ENCODE peak calls at places on chromosomes 2 and 18, in ten cellular contexts. One of them, this sample, is unnamed. For H3K9me3 and H3K4me1, the result is how much of the 10 kb centered on the place peaks cover.

GRCh38 chr2:164690361-164690760 is 69.1 kb upstream of the GRB14 start:
- DNase-seq in suprapubic skin: no peak
- DNase-seq in Panc1: no peak
- DNase-seq in K562: no peak
- DNase-seq in spleen: no peak
- DNase-seq in HCT116: no peak
- DNase-seq in SK-N-SH: peak
- DNase-seq in breast epithelium: no peak
- DNase-seq in sigmoid colon: no peak
- DNase-seq in prostate gland: no peak
- DNase-seq in this sample: no peak

GRCh38 chr2:64972856-64973255 is 16.3 kb upstream of the SLC1A4 start:
- DNase-seq in Panc1: no peak
- DNase-seq in sigmoid colon: no peak
- DNase-seq in HCT116: no peak
- DNase-seq in suprapubic skin: no peak
- DNase-seq in spleen: no peak
- DNase-seq in K562: no peak
- DNase-seq in SK-N-SH: no peak
- DNase-seq in prostate gland: no peak
- DNase-seq in breast epithelium: no peak
- DNase-seq in this sample: no peak

GRCh38 chr18:35580748-35581534 is 599 bp upstream of the GALNT1 start:
- DNase-seq in Panc1: no peak
- DNase-seq in SK-N-SH: peak
- DNase-seq in breast epithelium: peak
- DNase-seq in HCT116: no peak
- DNase-seq in suprapubic skin: peak
- DNase-seq in K562: peak
- DNase-seq in sigmoid colon: peak
- DNase-seq in prostate gland: peak
- DNase-seq in spleen: peak
- DNase-seq in this sample: peak

GRCh38 chr2:113206251-113206650 is 32.5 kb downstream of the PSD4 start:
- DNase-seq in K562: no peak
- DNase-seq in SK-N-SH: no peak
- DNase-seq in breast epithelium: no peak
- DNase-seq in Panc1: no peak
- DNase-seq in prostate gland: no peak
- DNase-seq in suprapubic skin: no peak
- DNase-seq in sigmoid colon: no peak
- DNase-seq in spleen: no peak
- DNase-seq in HCT116: no peak
- DNase-seq in this sample: no peak

GRCh38 chr18:905948-906415 is 1.3 kb downstream of the ADCYAP1 start:
- DNase-seq in HCT116: no peak
- DNase-seq in sigmoid colon: no peak
- DNase-seq in spleen: no peak
- DNase-seq in Panc1: no peak
- DNase-seq in SK-N-SH: peak
- DNase-seq in suprapubic skin: no peak
- DNase-seq in prostate gland: no peak
- DNase-seq in breast epithelium: no peak
- DNase-seq in K562: no peak
- DNase-seq in this sample: no peak

GRCh38 chr2:240919786-240920782 is 13.9 kb downstream of the CROCC2 start:
- DNase-seq in spleen: peak
- DNase-seq in breast epithelium: peak
- DNase-seq in sigmoid colon: peak
- DNase-seq in Panc1: no peak
- DNase-seq in SK-N-SH: peak
- DNase-seq in prostate gland: no peak
- DNase-seq in HCT116: no peak
- DNase-seq in K562: no peak
- DNase-seq in suprapubic skin: peak
- DNase-seq in this sample: peak

GRCh38 chr2:66839551-66840320 is 404.8 kb downstream of the MEIS1 start:
- DNase-seq in breast epithelium: no peak
- DNase-seq in prostate gland: peak
- DNase-seq in suprapubic skin: no peak
- DNase-seq in Panc1: no peak
- DNase-seq in spleen: no peak
- DNase-seq in HCT116: no peak
- DNase-seq in SK-N-SH: no peak
- DNase-seq in K562: no peak
- DNase-seq in sigmoid colon: no peak
- DNase-seq in this sample: peak

GRCh38 chr2:124323321-124323720 is 298.2 kb downstream of the CNTNAP5 start:
- DNase-seq in HCT116: no peak
- DNase-seq in SK-N-SH: no peak
- DNase-seq in K562: no peak
- DNase-seq in sigmoid colon: no peak
- DNase-seq in Panc1: no peak
- DNase-seq in breast epithelium: no peak
- DNase-seq in spleen: no peak
- DNase-seq in suprapubic skin: no peak
- DNase-seq in prostate gland: no peak
- DNase-seq in this sample: no peak

GRCh38 chr2:236843061-236843460 is 242.6 kb upstream of the COPS8 start:
- DNase-seq in Panc1: no peak
- DNase-seq in prostate gland: peak
- DNase-seq in breast epithelium: no peak
- DNase-seq in HCT116: no peak
- DNase-seq in SK-N-SH: no peak
- DNase-seq in suprapubic skin: no peak
- DNase-seq in spleen: no peak
- DNase-seq in K562: no peak
- DNase-seq in sigmoid colon: peak
- DNase-seq in this sample: no peak

GRCh38 chr18:34821669-34822210 is 111.6 kb downstream of the DTNA start:
- DNase-seq in suprapubic skin: no peak
- DNase-seq in spleen: no peak
- DNase-seq in sigmoid colon: no peak
- DNase-seq in HCT116: no peak
- DNase-seq in SK-N-SH: no peak
- DNase-seq in K562: no peak
- DNase-seq in Panc1: no peak
- DNase-seq in prostate gland: no peak
- DNase-seq in breast epithelium: no peak
- DNase-seq in this sample: no peak

GRCh38 chr18:40866013-40866644 is 1088.9 kb upstream of the PIK3C3 start:
- DNase-seq in breast epithelium: no peak
- DNase-seq in K562: peak
- DNase-seq in suprapubic skin: no peak
- DNase-seq in spleen: no peak
- DNase-seq in SK-N-SH: no peak
- DNase-seq in sigmoid colon: no peak
- DNase-seq in Panc1: no peak
- DNase-seq in HCT116: no peak
- DNase-seq in prostate gland: no peak
- DNase-seq in this sample: no peak

GRCh38 chr2:170721678-170722077 is 6.5 kb downstream of the SP5 start:
- DNase-seq in prostate gland: no peak
- DNase-seq in spleen: no peak
- DNase-seq in sigmoid colon: no peak
- DNase-seq in HCT116: no peak
- DNase-seq in suprapubic skin: no peak
- DNase-seq in SK-N-SH: no peak
- DNase-seq in breast epithelium: no peak
- DNase-seq in K562: no peak
- DNase-seq in Panc1: no peak
- DNase-seq in this sample: no peak

GRCh38 chr18:31950620-31951019 is 7.7 kb upstream of the TRAPPC8 start:
- DNase-seq in sigmoid colon: no peak
- DNase-seq in spleen: no peak
- DNase-seq in prostate gland: no peak
- DNase-seq in suprapubic skin: no peak
- DNase-seq in SK-N-SH: no peak
- DNase-seq in HCT116: no peak
- DNase-seq in breast epithelium: no peak
- DNase-seq in K562: no peak
- DNase-seq in Panc1: no peak
- DNase-seq in this sample: no peak
- H3K9me3 ChIP-seq in sigmoid colon: under half
- H3K9me3 ChIP-seq in spleen: under half
- H3K9me3 ChIP-seq in prostate gland: under half
- H3K9me3 ChIP-seq in suprapubic skin: under half
- H3K9me3 ChIP-seq in SK-N-SH: under half
- H3K9me3 ChIP-seq in HCT116: under half
- H3K9me3 ChIP-seq in breast epithelium: under half
- H3K9me3 ChIP-seq in K562: under half
- H3K9me3 ChIP-seq in Panc1: under half
- H3K9me3 ChIP-seq in this sample: under half

DNA sequence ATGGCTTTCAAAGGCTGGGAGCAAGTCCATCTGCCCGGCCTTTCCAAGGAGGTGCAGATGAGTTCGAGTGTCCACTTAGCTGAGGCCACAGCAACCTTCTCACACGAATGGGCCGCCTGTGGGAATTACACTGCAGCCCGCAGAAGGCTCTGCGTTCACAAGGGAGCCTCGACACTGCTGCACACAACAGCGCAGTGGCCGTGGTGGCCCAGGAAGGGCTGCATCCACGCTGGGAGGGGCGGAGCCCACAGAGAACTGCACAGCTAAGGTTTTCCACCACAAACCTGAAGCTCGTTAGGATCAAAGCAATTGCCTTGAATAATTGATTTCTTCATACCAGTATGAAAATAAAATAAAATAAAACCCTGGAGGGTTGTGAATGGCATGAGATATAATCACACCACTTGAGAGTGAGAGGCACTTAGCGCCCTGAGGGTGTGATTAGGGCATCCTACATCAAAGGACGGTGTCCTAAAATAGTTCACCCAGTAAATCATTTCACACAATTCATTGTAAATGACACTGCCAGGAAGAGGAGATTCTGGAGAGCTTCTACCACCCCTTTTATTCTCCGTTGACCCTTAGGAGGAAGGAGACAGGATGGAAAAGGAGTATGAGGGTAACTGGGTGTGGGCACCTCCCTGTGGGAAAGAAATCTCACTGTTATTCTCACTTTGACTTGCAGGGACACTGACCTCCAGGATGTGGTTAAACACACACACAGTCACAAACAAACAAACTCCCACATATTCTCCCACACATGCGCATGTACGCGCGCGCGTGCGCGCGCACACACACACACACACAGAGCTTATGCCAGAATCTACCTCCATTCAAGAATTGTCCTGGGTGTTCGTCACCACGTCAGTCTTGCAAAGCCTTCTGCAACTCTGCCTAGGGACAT is 256.6 kb upstream of the ID2 start:
- DNase-seq in breast epithelium: no peak
- DNase-seq in suprapubic skin: no peak
- DNase-seq in spleen: no peak
- DNase-seq in Panc1: no peak
- DNase-seq in sigmoid colon: peak
- DNase-seq in SK-N-SH: no peak
- DNase-seq in prostate gland: no peak
- DNase-seq in HCT116: no peak
- DNase-seq in K562: no peak
- DNase-seq in this sample: no peak
- TF ChIP-seq POLR2AphosphoS5 in breast epithelium: no peak
- TF ChIP-seq POLR2AphosphoS5 in suprapubic skin: no peak
- TF ChIP-seq POLR2AphosphoS5 in spleen: no peak
- TF ChIP-seq POLR2AphosphoS5 in Panc1: no peak
- TF ChIP-seq POLR2AphosphoS5 in sigmoid colon: no peak
- TF ChIP-seq POLR2AphosphoS5 in SK-N-SH: no peak
- TF ChIP-seq POLR2AphosphoS5 in prostate gland: no peak
- TF ChIP-seq POLR2AphosphoS5 in HCT116: no peak
- TF ChIP-seq POLR2AphosphoS5 in K562: no peak
- TF ChIP-seq POLR2AphosphoS5 in this sample: no peak

DNA sequence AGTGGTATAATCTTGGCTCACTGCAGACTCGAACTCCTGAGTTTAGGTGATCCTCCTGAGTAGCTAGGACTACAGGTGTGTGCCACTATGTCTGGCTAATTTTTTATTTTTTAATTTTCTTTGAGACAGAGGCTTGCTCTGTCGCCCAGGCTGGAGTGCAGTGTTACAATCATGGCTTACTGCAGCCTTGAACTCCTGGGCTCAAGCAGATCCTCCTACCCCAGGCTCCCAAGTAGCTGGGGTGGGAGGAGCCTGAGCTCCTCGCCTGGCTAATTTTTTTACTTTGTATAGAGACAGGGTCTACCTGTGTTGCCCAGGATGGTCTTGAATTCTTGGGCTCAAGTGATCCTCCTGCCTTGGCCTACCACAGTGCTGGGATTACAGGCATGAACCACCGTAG is 62.5 kb downstream of the BABAM2 start:
- DNase-seq in SK-N-SH: no peak
- DNase-seq in spleen: no peak
- DNase-seq in HCT116: no peak
- DNase-seq in Panc1: no peak
- DNase-seq in sigmoid colon: no peak
- DNase-seq in suprapubic skin: no peak
- DNase-seq in prostate gland: no peak
- DNase-seq in breast epithelium: no peak
- DNase-seq in K562: no peak
- DNase-seq in this sample: no peak
- H3K4me1 ChIP-seq in SK-N-SH: under half
- H3K4me1 ChIP-seq in spleen: half or more
- H3K4me1 ChIP-seq in HCT116: under half
- H3K4me1 ChIP-seq in Panc1: under half
- H3K4me1 ChIP-seq in sigmoid colon: under half
- H3K4me1 ChIP-seq in suprapubic skin: under half
- H3K4me1 ChIP-seq in prostate gland: under half
- H3K4me1 ChIP-seq in breast epithelium: under half
- H3K4me1 ChIP-seq in K562: under half
- H3K4me1 ChIP-seq in this sample: under half

GRCh38 chr2:199465390-199465789 is 7.7 kb upstream of the SATB2 start:
- DNase-seq in prostate gland: no peak
- DNase-seq in sigmoid colon: no peak
- DNase-seq in suprapubic skin: no peak
- DNase-seq in K562: no peak
- DNase-seq in spleen: no peak
- DNase-seq in SK-N-SH: no peak
- DNase-seq in breast epithelium: no peak
- DNase-seq in Panc1: no peak
- DNase-seq in HCT116: no peak
- DNase-seq in this sample: no peak

GRCh38 chr2:199467462-199467822 is 9.7 kb upstream of the SATB2 start:
- DNase-seq in prostate gland: no peak
- DNase-seq in SK-N-SH: no peak
- DNase-seq in breast epithelium: no peak
- DNase-seq in sigmoid colon: no peak
- DNase-seq in Panc1: no peak
- DNase-seq in HCT116: no peak
- DNase-seq in K562: no peak
- DNase-seq in suprapubic skin: no peak
- DNase-seq in spleen: no peak
- DNase-seq in this sample: peak

GRCh38 chr2:199465988-199466703 is 8.4 kb upstream of the SATB2 start:
- DNase-seq in Panc1: no peak
- DNase-seq in suprapubic skin: no peak
- DNase-seq in sigmoid colon: no peak
- DNase-seq in prostate gland: no peak
- DNase-seq in K562: no peak
- DNase-seq in breast epithelium: no peak
- DNase-seq in spleen: no peak
- DNase-seq in SK-N-SH: no peak
- DNase-seq in HCT116: no peak
- DNase-seq in this sample: no peak

GRCh38 chr2:199468561-199469513 is 11.1 kb upstream of the SATB2 start:
- DNase-seq in sigmoid colon: peak
- DNase-seq in prostate gland: no peak
- DNase-seq in breast epithelium: no peak
- DNase-seq in suprapubic skin: peak
- DNase-seq in SK-N-SH: peak
- DNase-seq in HCT116: no peak
- DNase-seq in K562: no peak
- DNase-seq in spleen: no peak
- DNase-seq in Panc1: no peak
- DNase-seq in this sample: no peak

GRCh38 chr2:199466704-199467461 is 9.1 kb upstream of the SATB2 start:
- DNase-seq in SK-N-SH: no peak
- DNase-seq in breast epithelium: no peak
- DNase-seq in sigmoid colon: no peak
- DNase-seq in prostate gland: no peak
- DNase-seq in spleen: no peak
- DNase-seq in Panc1: no peak
- DNase-seq in suprapubic skin: no peak
- DNase-seq in K562: no peak
- DNase-seq in HCT116: no peak
- DNase-seq in this sample: peak
- H3K9me3 ChIP-seq in SK-N-SH: under half
- H3K9me3 ChIP-seq in breast epithelium: under half
- H3K9me3 ChIP-seq in sigmoid colon: under half
- H3K9me3 ChIP-seq in prostate gland: under half
- H3K9me3 ChIP-seq in spleen: under half
- H3K9me3 ChIP-seq in Panc1: under half
- H3K9me3 ChIP-seq in suprapubic skin: under half
- H3K9me3 ChIP-seq in K562: under half
- H3K9me3 ChIP-seq in HCT116: under half
- H3K9me3 ChIP-seq in this sample: under half